ENCODE peak calls at places on chromosome 15, in four cellular contexts. B, R, E and P are unnamed samples.

GRCh38 chr15:57148236-57148635 is 228.1 kb upstream of the CGNL1 start:
- DNase-seq in B (no peak), R (no peak), E (no peak), P (no peak)

GRCh38 chr15:101053261-101053660 is 134.1 kb downstream of the LRRK1 start:
- DNase-seq in B (no peak), R (no peak), E (peak; percentile 19), P (no peak)

GRCh38 chr15:26178821-26179220 is 315.7 kb upstream of the ATP10A start:
- DNase-seq in B (no peak), R (no peak), E (no peak), P (no peak)

GRCh38 chr15:22819651-22820050 is 18.8 kb upstream of the NIPA2 start:
- DNase-seq in B (no peak), R (no peak), E (no peak), P (no peak)

GRCh38 chr15:62612771-62613170 is 429.8 kb upstream of the TPM1 start:
- DNase-seq in B (no peak), R (no peak), E (no peak), P (no peak)

GRCh38 chr15:101138086-101138660 is 113.7 kb downstream of the CHSY1 start:
- DNase-seq in B (no peak), R (no peak), E (no peak), P (no peak)

GRCh38 chr15:71888797-71889196 is 78.4 kb downstream of the NR2E3 start:
- DNase-seq in B (peak; percentile 56), R (no peak), E (no peak), P (no peak)

GRCh38 chr15:61974759-61975158 is 85.5 kb downstream of the VPS13C start:
- DNase-seq in B (no peak), R (no peak), E (no peak), P (no peak)

GRCh38 chr15:91135201-91136130 is 35.4 kb downstream of the SV2B start:
- DNase-seq in B (peak; percentile 36), R (no peak), E (no peak), P (no peak)

GRCh38 chr15:34362047-34362773 is 4.8 kb downstream of the LPCAT4 start:
- DNase-seq in B (no peak), R (no peak), E (no peak), P (no peak)

GRCh38 chr15:28123408-28124023 is 24.4 kb upstream of the OCA2 start:
- DNase-seq in B (no peak), R (peak; percentile 29), E (peak; percentile 87), P (peak; percentile 65)

GRCh38 chr15:98904466-98905048 is 103.0 kb downstream of the PGPEP1L start:
- DNase-seq in B (no peak), R (no peak), E (peak; percentile 84), P (peak; percentile 67)

GRCh38 chr15:67186688-67187087 is 67.8 kb downstream of the AAGAB start:
- DNase-seq in B (no peak), R (no peak), E (no peak), P (no peak)

GRCh38 chr15:76267077-76267476 is 44.2 kb downstream of the ETFA start:
- DNase-seq in B (no peak), R (no peak), E (no peak), P (no peak)

GRCh38 chr15:78740904-78741274 is 70.4 kb downstream of the ADAMTS7 start:
- DNase-seq in B (no peak), R (no peak), E (no peak), P (no peak)

GRCh38 chr15:57327985-57328471 is 48.3 kb upstream of the CGNL1 start:
- DNase-seq in B (no peak), R (no peak), E (no peak), P (no peak)

DNA sequence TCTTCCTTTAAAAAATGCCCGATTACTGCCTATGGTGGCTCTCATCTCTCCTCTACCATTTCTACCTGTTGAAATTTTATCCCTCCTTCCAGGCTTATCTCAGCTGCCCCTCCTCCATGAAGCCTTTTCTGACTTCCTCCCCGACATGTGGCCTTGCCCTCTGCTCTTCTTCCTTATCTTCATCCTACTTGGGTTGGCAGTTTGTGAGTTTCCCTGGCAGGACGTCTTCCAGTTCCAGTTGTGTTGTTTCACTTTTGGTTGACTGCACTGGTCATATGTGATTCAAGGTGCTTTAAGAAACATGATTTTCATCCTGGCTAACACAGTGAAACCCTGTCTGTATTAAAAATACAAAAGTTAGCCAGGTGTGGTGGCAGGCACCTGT is 4.4 kb downstream of the DLL4 start:
- DNase-seq in B (no peak), R (no peak), E (no peak), P (no peak)
- TF ChIP-seq NRF1 in B (no peak), R (no peak), E (no peak), P (no peak)

GRCh38 chr15:93730724-93731123 is 500.6 kb upstream of the MCTP2 start:
- DNase-seq in B (no peak), R (no peak), E (no peak), P (no peak)
- TF ChIP-seq NRF1 in B (no peak), R (no peak), E (no peak), P (no peak)

DNA sequence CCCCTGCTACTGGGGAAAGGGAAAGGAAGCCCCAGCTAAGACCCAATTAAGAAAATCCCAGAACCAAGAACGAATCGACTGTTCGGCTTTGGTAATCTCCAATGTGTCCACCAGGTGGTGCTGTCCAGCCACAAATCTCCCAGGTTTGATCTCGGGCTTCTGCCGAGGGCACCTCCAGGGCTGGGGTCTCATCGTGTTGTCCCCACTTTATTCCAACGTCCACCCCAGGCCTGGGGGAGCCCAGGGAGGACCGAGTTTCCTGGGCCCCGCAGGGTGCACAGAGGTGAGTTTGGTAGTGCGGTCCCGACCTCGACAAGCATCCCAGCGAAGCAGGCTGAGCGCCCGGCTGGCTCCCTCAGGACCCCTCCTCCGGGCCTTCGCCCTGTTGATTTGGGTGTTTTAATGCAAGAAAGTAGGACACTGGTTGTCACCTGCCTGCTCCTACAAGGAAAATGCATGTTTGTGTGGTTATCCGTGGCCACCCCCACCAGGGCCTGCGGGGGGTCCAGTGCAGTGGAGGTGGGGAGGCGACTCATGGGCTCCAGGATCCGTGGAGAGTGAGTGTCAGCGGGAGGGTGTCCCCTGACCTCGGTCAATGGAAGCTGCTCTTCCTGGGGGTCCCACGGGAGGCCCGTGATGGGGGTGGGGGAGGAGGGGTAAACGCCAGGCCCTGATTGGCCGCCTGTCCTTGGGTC is 185.0 kb downstream of the GOLGA6L6 start:
- DNase-seq in B (no peak), R (no peak), E (peak; percentile 88), P (peak; percentile 91)
- TF ChIP-seq NRF1 in B (no peak), R (no peak), E (no peak), P (no peak)

GRCh38 chr15:87648278-87648677 is 608.3 kb downstream of the NTRK3 start:
- DNase-seq in B (no peak), R (no peak), E (no peak), P (no peak)
- TF ChIP-seq NRF1 in B (no peak), R (no peak), E (no peak), P (no peak)

DNA sequence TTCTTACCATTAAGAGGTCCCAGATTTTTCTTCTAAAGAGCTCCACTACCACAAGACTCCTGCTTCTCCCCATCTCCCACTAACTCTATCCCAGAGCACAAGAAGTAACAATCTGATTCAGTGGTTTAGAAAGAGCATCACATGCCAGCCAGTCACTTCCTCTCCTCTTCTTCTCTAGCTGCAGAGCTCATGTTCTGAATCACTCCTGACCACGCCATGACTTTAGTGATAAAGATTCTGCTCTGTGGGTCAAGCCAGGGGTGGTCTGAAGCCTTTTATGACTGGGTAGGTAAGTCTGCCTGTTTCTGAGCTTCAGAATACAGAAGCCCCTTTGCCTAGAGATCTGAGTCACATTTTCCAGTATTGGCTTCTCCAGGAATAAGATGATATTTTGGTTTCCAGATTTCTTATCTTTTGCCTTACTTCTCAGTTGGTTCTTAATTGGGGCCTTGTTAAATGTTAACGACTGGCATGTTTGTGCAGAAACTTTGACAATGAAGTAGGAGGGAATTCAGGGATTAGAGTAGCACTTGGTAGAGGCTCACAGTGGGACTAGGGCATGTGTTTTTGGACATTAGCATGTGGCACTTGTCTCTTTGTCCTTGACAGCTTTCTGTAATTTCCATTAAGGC is 27.6 kb upstream of the ADAMTSL3 start:
- DNase-seq in B (no peak), R (no peak), E (no peak), P (no peak)
- TF ChIP-seq NRF1 in B (no peak), R (no peak), E (no peak), P (no peak)

DNA sequence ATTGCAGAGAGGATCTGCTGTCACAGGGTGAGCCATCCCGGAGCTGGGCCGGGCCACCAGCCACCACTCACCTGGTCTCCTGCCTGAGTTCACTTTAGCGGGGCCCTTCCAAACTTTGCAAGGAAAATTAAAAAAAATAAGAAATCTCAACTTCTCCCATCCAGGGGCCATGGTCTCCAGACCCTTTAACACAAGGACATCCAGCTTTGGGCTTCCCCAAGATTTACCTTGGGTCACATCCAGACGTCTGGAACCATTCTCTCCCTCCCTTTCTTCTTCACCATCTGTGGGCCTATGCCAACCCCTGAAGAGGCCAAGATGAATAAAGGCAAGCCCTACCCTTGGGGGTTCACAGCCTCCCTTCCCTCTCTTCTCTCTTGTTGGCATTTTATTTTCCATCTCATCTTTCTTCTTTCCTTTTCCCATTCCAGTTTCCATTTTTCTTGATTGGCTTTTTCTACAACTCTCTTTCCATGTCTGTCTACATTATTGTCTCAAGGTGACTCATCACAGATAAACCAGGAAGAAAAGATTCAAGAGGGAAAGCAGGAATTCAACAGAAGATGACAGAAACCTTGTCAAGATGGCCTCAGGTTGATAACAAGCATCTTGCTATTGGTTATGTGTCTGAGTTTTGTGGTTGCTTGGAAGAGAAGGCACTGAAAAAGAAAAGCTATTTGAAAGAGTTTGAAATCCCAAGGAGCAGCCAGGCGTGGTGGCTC is 49.5 kb downstream of the ITGA11 start:
- DNase-seq in B (no peak), R (no peak), E (no peak), P (no peak)
- TF ChIP-seq NRF1 in B (no peak), R (no peak), E (no peak), P (no peak)

GRCh38 chr15:81310480-81310879 is 13.5 kb downstream of the STARD5 start:
- DNase-seq in B (no peak), R (no peak), E (no peak), P (no peak)

GRCh38 chr15:81313686-81314085 is 10.3 kb downstream of the STARD5 start:
- DNase-seq in B (no peak), R (no peak), E (no peak), P (no peak)

GRCh38 chr15:81312790-81313543 is 11.0 kb downstream of the STARD5 start:
- DNase-seq in B (no peak), R (no peak), E (no peak), P (no peak)

GRCh38 chr15:81309647-81310460 is 14.1 kb downstream of the STARD5 start:
- DNase-seq in B (no peak), R (no peak), E (no peak), P (no peak)

GRCh38 chr15:81311834-81312459 is 12.0 kb downstream of the STARD5 start:
- DNase-seq in B (no peak), R (no peak), E (no peak), P (no peak)
- TF ChIP-seq NRF1 in B (no peak), R (no peak), E (no peak), P (no peak)